ENCODE peak calls at places on chromosome 5, in nine cellular contexts. S, W, Z, C, G, E, U, O and X are unnamed samples. For H3K36me3, the result is how much of the 10 kb centered on the place peaks cover.

GRCh38 chr5:168106008-168106761 is 185.3 kb upstream of the WWC1 start:
- DNase-seq in C (no peak), S (no peak), O (no peak), U (no peak), E (no peak), W (no peak), G (no peak), Z (no peak), X (no peak)

GRCh38 chr5:136108131-136108739 is 24.4 kb upstream of the SMAD5 start:
- DNase-seq in C (no peak), S (no peak), W (no peak), E (no peak), G (no peak), U (no peak), O (no peak), Z (no peak), X (no peak)

GRCh38 chr5:143059355-143059754 is 289.2 kb downstream of the ARHGAP26 start:
- DNase-seq in G (no peak), S (no peak), U (no peak), C (no peak), Z (no peak), E (no peak), O (no peak), W (no peak), X (no peak)

GRCh38 chr5:133938039-133938821 is 30.2 kb downstream of the C5orf15 start:
- DNase-seq in S (no peak), Z (peak), W (no peak), O (no peak), E (no peak), U (no peak), C (no peak), G (no peak), X (peak)

GRCh38 chr5:175778951-175779475 is 92.4 kb upstream of the CPLX2 start:
- DNase-seq in W (no peak), S (peak), O (peak), E (peak), G (peak), U (no peak), Z (no peak), C (no peak), X (peak)

GRCh38 chr5:113246371-113246870 is 188.4 kb downstream of the TSSK1B start:
- DNase-seq in U (no peak), W (no peak), Z (no peak), E (peak), S (no peak), O (no peak), C (no peak), G (no peak), X (no peak)

GRCh38 chr5:155460501-155460931 is 447.0 kb downstream of the KIF4B start:
- DNase-seq in G (no peak), U (no peak), S (peak), O (no peak), C (no peak), Z (no peak), W (no peak), E (no peak), X (no peak)

GRCh38 chr5:137304227-137304874 is 194.8 kb downstream of the SPOCK1 start:
- DNase-seq in G (no peak), U (peak), O (no peak), W (no peak), C (no peak), Z (peak), E (no peak), S (peak), X (peak)

GRCh38 chr5:90408571-90409317 is 812 bp downstream of the CETN3 start:
- DNase-seq in S (no peak), G (no peak), C (no peak), W (no peak), E (no peak), O (peak), Z (no peak), U (no peak), X (no peak)

GRCh38 chr5:43152946-43153345 is 32.2 kb downstream of the ZNF131 start:
- DNase-seq in U (no peak), G (no peak), C (no peak), S (no peak), Z (no peak), O (no peak), E (no peak), W (no peak), X (no peak)

GRCh38 chr5:8826491-8826890 is 719.4 kb downstream of the SEMA5A start:
- DNase-seq in S (no peak), W (no peak), Z (no peak), G (no peak), O (no peak), C (no peak), E (no peak), U (no peak), X (no peak)

GRCh38 chr5:140349244-140349643 is 2.8 kb upstream of the HBEGF start:
- DNase-seq in Z (peak), S (no peak), C (no peak), U (peak), E (no peak), G (no peak), O (no peak), W (no peak), X (no peak)

GRCh38 chr5:160286947-160287346 is 25.4 kb downstream of the CCNJL start:
- DNase-seq in E (no peak), G (no peak), W (no peak), Z (no peak), O (no peak), U (no peak), S (no peak), C (no peak), X (no peak)

GRCh38 chr5:14700478-14701436 is 36.2 kb downstream of the OTULIN start:
- DNase-seq in G (no peak), Z (no peak), O (no peak), U (no peak), E (no peak), S (no peak), C (no peak), W (no peak), X (no peak)

GRCh38 chr5:159104759-159105317 is 5.1 kb upstream of the EBF1 start:
- DNase-seq in S (no peak), G (peak), O (no peak), Z (no peak), U (no peak), W (peak), E (no peak), C (no peak), X (no peak)

GRCh38 chr5:96339862-96340261 is 93.2 kb downstream of the PCSK1 start:
- DNase-seq in G (no peak), E (no peak), W (no peak), Z (no peak), S (no peak), O (no peak), C (no peak), U (no peak), X (no peak)

GRCh38 chr5:14414615-14415515 is 166.7 kb upstream of the OTULINL start:
- DNase-seq in O (no peak), Z (no peak), G (no peak), U (no peak), E (no peak), S (no peak), W (no peak), C (no peak), X (no peak)

GRCh38 chr5:17396247-17396646 is 101.8 kb upstream of the TAF11L2 start:
- DNase-seq in U (no peak), C (no peak), G (no peak), Z (no peak), O (no peak), W (no peak), S (no peak), E (no peak), X (no peak)

GRCh38 chr5:159785639-159786038 is 130.6 kb upstream of the ADRA1B start:
- DNase-seq in G (no peak), Z (no peak), O (no peak), S (no peak), U (no peak), C (no peak), W (no peak), E (no peak), X (no peak)

GRCh38 chr5:73540192-73540591 is 25.2 kb downstream of the ANKRA2 start:
- DNase-seq in Z (no peak), W (no peak), O (no peak), E (peak), G (no peak), U (no peak), C (no peak), S (no peak), X (no peak)

GRCh38 chr5:107670028-107670926 is 460 bp downstream of the EFNA5 start:
- DNase-seq in W (peak), G (peak), U (peak), E (peak), C (no peak), Z (peak), S (peak), O (peak), X (peak)

GRCh38 chr5:150404991-150405816 is 7.5 kb downstream of the CD74 start:
- DNase-seq in S (no peak), Z (no peak), O (no peak), G (no peak), C (no peak), U (no peak), E (no peak), W (no peak), X (no peak)
- H3K36me3 ChIP-seq in S (under half), Z (half or more), O (under half), G (under half), C (half or more), U (under half), E (half or more), W (half or more), X (under half)

GRCh38 chr5:149833116-149833827 is 103.2 kb downstream of the PPARGC1B start:
- DNase-seq in Z (no peak), G (no peak), W (no peak), C (no peak), U (no peak), O (no peak), S (no peak), E (no peak), X (no peak)
- H3K36me3 ChIP-seq in Z (half or more), G (half or more), W (under half), C (under half), U (under half), O (under half), S (under half), E (under half), X (under half)

GRCh38 chr5:177295929-177296328 is 7.6 kb downstream of the RAB24 start:
- DNase-seq in Z (no peak), S (no peak), G (no peak), C (no peak), E (no peak), W (peak), O (no peak), U (no peak), X (no peak)

GRCh38 chr5:177299711-177300110 is 3.8 kb downstream of the RAB24 start:
- DNase-seq in Z (no peak), G (no peak), C (no peak), S (no peak), E (no peak), U (no peak), W (peak), O (no peak), X (no peak)

GRCh38 chr5:177300236-177300880 is 3.2 kb downstream of the RAB24 start:
- DNase-seq in C (peak), U (peak), Z (peak), E (peak), G (no peak), O (peak), S (peak), W (no peak), X (no peak)

GRCh38 chr5:177296581-177296980 is 6.9 kb downstream of the RAB24 start:
- DNase-seq in S (no peak), W (peak), Z (no peak), U (no peak), O (no peak), E (no peak), G (no peak), C (no peak), X (no peak)

DNA sequence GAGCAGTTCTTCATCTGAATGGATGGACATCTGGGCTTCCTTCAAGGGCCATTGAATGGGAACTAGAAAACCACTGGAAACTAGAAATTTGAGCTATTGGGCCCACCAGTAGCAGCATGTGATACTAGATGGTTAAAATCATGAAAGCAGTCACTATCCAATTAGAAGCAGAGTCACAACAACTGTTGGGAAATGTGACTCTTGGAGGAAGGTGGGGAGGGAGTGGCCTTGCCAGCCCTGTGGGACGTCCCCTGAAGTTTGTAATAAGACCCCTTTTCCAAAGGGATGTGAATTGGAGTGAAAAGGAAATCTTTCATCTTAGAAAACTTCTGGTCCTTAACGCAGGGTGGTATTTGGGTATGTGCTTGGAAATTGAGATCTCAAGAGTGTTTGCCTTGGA is 5.6 kb downstream of the RAB24 start:
- DNase-seq in W (no peak), Z (no peak), C (no peak), G (no peak), O (no peak), E (no peak), U (no peak), S (no peak), X (no peak)
- H3K36me3 ChIP-seq in W (under half), Z (under half), C (under half), G (half or more), O (under half), E (under half), U (under half), S (under half), X (under half)

DNA sequence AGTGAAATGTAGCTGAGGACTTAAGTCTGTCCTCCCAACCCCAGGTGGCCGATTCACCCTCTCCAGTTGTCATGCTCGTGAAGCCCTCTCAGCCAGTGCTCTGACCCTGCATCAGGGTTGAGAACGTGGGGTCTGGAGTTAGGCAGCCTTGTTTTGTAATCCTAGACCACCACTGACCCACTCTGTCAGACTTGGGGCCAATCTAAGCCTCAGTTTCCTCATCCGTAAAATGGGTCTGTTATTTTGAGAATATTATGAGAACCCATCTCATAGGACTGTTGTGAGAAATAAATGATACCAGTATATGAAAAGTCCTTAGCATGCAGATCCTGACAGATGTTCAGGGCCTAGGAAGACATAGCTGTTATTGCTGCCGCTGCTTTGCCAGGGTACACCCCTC is 37.1 kb downstream of the CYFIP2 start:
- DNase-seq in C (no peak), O (no peak), Z (no peak), S (no peak), W (no peak), E (no peak), U (no peak), G (no peak), X (no peak)
- H3K36me3 ChIP-seq in C (under half), O (under half), Z (under half), S (under half), W (under half), E (under half), U (under half), G (under half), X (under half)

GRCh38 chr5:154260860-154261235 is 70.3 kb downstream of the GALNT10 start:
- DNase-seq in Z (no peak), E (no peak), C (no peak), W (no peak), G (no peak), U (no peak), O (no peak), S (no peak), X (no peak)
- H3K36me3 ChIP-seq in Z (under half), E (under half), C (under half), W (under half), G (under half), U (under half), O (under half), S (under half), X (under half)